ENCODE peak calls at places on chromosomes 7 and 10, in ten cellular contexts. One of them, this sample, is unnamed. For H3K4me1, H3K36me3 and H3K9me3, the result is how much of the 10 kb centered on the place peaks cover.

GRCh38 chr10:84264611-84265141 is 19.8 kb downstream of the RGR start:
- DNase-seq in tibial nerve: peak
- DNase-seq in endothelial cell of umbilical vein: peak
- DNase-seq in mesenchymal stem cell: peak
- DNase-seq in CD8-positive, alpha-beta T cell: peak
- DNase-seq in aorta: peak
- DNase-seq in transverse colon: peak
- DNase-seq in esophagus muscularis mucosa: no peak
- DNase-seq in iPS DF 6.9: peak
- DNase-seq in tibial artery: peak
- DNase-seq in this sample: peak

GRCh38 chr7:151784843-151785680 is 91.9 kb downstream of the PRKAG2 start:
- DNase-seq in tibial nerve: no peak
- DNase-seq in esophagus muscularis mucosa: no peak
- DNase-seq in CD8-positive, alpha-beta T cell: no peak
- DNase-seq in iPS DF 6.9: no peak
- DNase-seq in endothelial cell of umbilical vein: no peak
- DNase-seq in mesenchymal stem cell: no peak
- DNase-seq in aorta: peak
- DNase-seq in transverse colon: no peak
- DNase-seq in tibial artery: no peak
- DNase-seq in this sample: no peak

GRCh38 chr7:144452064-144452463 is 48.6 kb upstream of the NOBOX start:
- DNase-seq in endothelial cell of umbilical vein: no peak
- DNase-seq in aorta: no peak
- DNase-seq in tibial artery: no peak
- DNase-seq in iPS DF 6.9: no peak
- DNase-seq in esophagus muscularis mucosa: no peak
- DNase-seq in tibial nerve: no peak
- DNase-seq in mesenchymal stem cell: no peak
- DNase-seq in CD8-positive, alpha-beta T cell: no peak
- DNase-seq in transverse colon: no peak
- DNase-seq in this sample: no peak

GRCh38 chr10:95133016-95133752 is 60.9 kb upstream of the ACSM6 start:
- DNase-seq in endothelial cell of umbilical vein: peak
- DNase-seq in esophagus muscularis mucosa: no peak
- DNase-seq in iPS DF 6.9: peak
- DNase-seq in mesenchymal stem cell: peak
- DNase-seq in CD8-positive, alpha-beta T cell: peak
- DNase-seq in transverse colon: peak
- DNase-seq in aorta: peak
- DNase-seq in tibial artery: peak
- DNase-seq in tibial nerve: peak
- DNase-seq in this sample: peak

GRCh38 chr10:67075381-67076001 is 149.7 kb downstream of the LRRTM3 start:
- DNase-seq in mesenchymal stem cell: no peak
- DNase-seq in aorta: no peak
- DNase-seq in tibial artery: no peak
- DNase-seq in CD8-positive, alpha-beta T cell: no peak
- DNase-seq in esophagus muscularis mucosa: no peak
- DNase-seq in iPS DF 6.9: no peak
- DNase-seq in endothelial cell of umbilical vein: no peak
- DNase-seq in tibial nerve: no peak
- DNase-seq in transverse colon: no peak
- DNase-seq in this sample: no peak

GRCh38 chr10:18157909-18158308 is 17.7 kb downstream of the CACNB2 start:
- DNase-seq in aorta: no peak
- DNase-seq in CD8-positive, alpha-beta T cell: no peak
- DNase-seq in endothelial cell of umbilical vein: no peak
- DNase-seq in tibial artery: no peak
- DNase-seq in iPS DF 6.9: no peak
- DNase-seq in esophagus muscularis mucosa: no peak
- DNase-seq in mesenchymal stem cell: no peak
- DNase-seq in transverse colon: no peak
- DNase-seq in tibial nerve: no peak
- DNase-seq in this sample: no peak

GRCh38 chr10:99403674-99404073 is 26.8 kb downstream of the GOT1 start:
- DNase-seq in aorta: no peak
- DNase-seq in esophagus muscularis mucosa: no peak
- DNase-seq in tibial nerve: no peak
- DNase-seq in CD8-positive, alpha-beta T cell: no peak
- DNase-seq in transverse colon: no peak
- DNase-seq in iPS DF 6.9: no peak
- DNase-seq in mesenchymal stem cell: no peak
- DNase-seq in endothelial cell of umbilical vein: peak
- DNase-seq in tibial artery: no peak
- DNase-seq in this sample: no peak

GRCh38 chr10:70540089-70540788 is 61.7 kb downstream of the PALD1 start:
- DNase-seq in endothelial cell of umbilical vein: peak
- DNase-seq in tibial artery: no peak
- DNase-seq in aorta: no peak
- DNase-seq in tibial nerve: no peak
- DNase-seq in iPS DF 6.9: peak
- DNase-seq in transverse colon: no peak
- DNase-seq in esophagus muscularis mucosa: no peak
- DNase-seq in mesenchymal stem cell: peak
- DNase-seq in CD8-positive, alpha-beta T cell: no peak
- DNase-seq in this sample: peak

GRCh38 chr7:4751398-4751947 is 23.9 kb upstream of the AP5Z1 start:
- DNase-seq in tibial nerve: no peak
- DNase-seq in iPS DF 6.9: no peak
- DNase-seq in esophagus muscularis mucosa: no peak
- DNase-seq in transverse colon: no peak
- DNase-seq in endothelial cell of umbilical vein: no peak
- DNase-seq in mesenchymal stem cell: no peak
- DNase-seq in tibial artery: no peak
- DNase-seq in aorta: no peak
- DNase-seq in CD8-positive, alpha-beta T cell: no peak
- DNase-seq in this sample: peak

GRCh38 chr7:107138696-107139420 is 29.9 kb upstream of the HBP1 start:
- DNase-seq in esophagus muscularis mucosa: no peak
- DNase-seq in mesenchymal stem cell: peak
- DNase-seq in tibial artery: no peak
- DNase-seq in aorta: no peak
- DNase-seq in transverse colon: no peak
- DNase-seq in iPS DF 6.9: no peak
- DNase-seq in CD8-positive, alpha-beta T cell: no peak
- DNase-seq in tibial nerve: no peak
- DNase-seq in endothelial cell of umbilical vein: no peak
- DNase-seq in this sample: no peak

GRCh38 chr7:151126500-151127137 is 40.3 kb downstream of the AGAP3 start:
- DNase-seq in esophagus muscularis mucosa: no peak
- DNase-seq in tibial artery: no peak
- DNase-seq in tibial nerve: no peak
- DNase-seq in mesenchymal stem cell: no peak
- DNase-seq in CD8-positive, alpha-beta T cell: no peak
- DNase-seq in endothelial cell of umbilical vein: no peak
- DNase-seq in aorta: no peak
- DNase-seq in transverse colon: peak
- DNase-seq in iPS DF 6.9: no peak
- DNase-seq in this sample: no peak

GRCh38 chr7:106640368-106641141 is 20.4 kb downstream of the CCDC71L start:
- DNase-seq in esophagus muscularis mucosa: no peak
- DNase-seq in tibial nerve: no peak
- DNase-seq in tibial artery: no peak
- DNase-seq in aorta: no peak
- DNase-seq in iPS DF 6.9: no peak
- DNase-seq in mesenchymal stem cell: peak
- DNase-seq in transverse colon: no peak
- DNase-seq in CD8-positive, alpha-beta T cell: no peak
- DNase-seq in endothelial cell of umbilical vein: peak
- DNase-seq in this sample: no peak

GRCh38 chr10:36448760-36449681 is 676.4 kb upstream of the ANKRD30A start:
- DNase-seq in tibial nerve: no peak
- DNase-seq in esophagus muscularis mucosa: no peak
- DNase-seq in CD8-positive, alpha-beta T cell: no peak
- DNase-seq in tibial artery: no peak
- DNase-seq in transverse colon: no peak
- DNase-seq in iPS DF 6.9: peak
- DNase-seq in aorta: no peak
- DNase-seq in endothelial cell of umbilical vein: peak
- DNase-seq in mesenchymal stem cell: peak
- DNase-seq in this sample: peak

GRCh38 chr7:66304536-66304935 is 99.4 kb downstream of the TPST1 start:
- DNase-seq in endothelial cell of umbilical vein: peak
- DNase-seq in transverse colon: no peak
- DNase-seq in CD8-positive, alpha-beta T cell: no peak
- DNase-seq in iPS DF 6.9: no peak
- DNase-seq in mesenchymal stem cell: no peak
- DNase-seq in aorta: no peak
- DNase-seq in tibial artery: no peak
- DNase-seq in tibial nerve: no peak
- DNase-seq in esophagus muscularis mucosa: no peak
- DNase-seq in this sample: peak

GRCh38 chr7:66306243-66306642 is 101.1 kb downstream of the TPST1 start:
- DNase-seq in CD8-positive, alpha-beta T cell: no peak
- DNase-seq in endothelial cell of umbilical vein: peak
- DNase-seq in tibial nerve: no peak
- DNase-seq in iPS DF 6.9: no peak
- DNase-seq in esophagus muscularis mucosa: no peak
- DNase-seq in tibial artery: no peak
- DNase-seq in aorta: no peak
- DNase-seq in mesenchymal stem cell: no peak
- DNase-seq in transverse colon: no peak
- DNase-seq in this sample: no peak

GRCh38 chr7:66301737-66302136 is 96.6 kb downstream of the TPST1 start:
- DNase-seq in aorta: no peak
- DNase-seq in mesenchymal stem cell: no peak
- DNase-seq in iPS DF 6.9: no peak
- DNase-seq in transverse colon: no peak
- DNase-seq in tibial artery: no peak
- DNase-seq in tibial nerve: no peak
- DNase-seq in endothelial cell of umbilical vein: no peak
- DNase-seq in CD8-positive, alpha-beta T cell: no peak
- DNase-seq in esophagus muscularis mucosa: no peak
- DNase-seq in this sample: no peak

GRCh38 chr7:66301249-66301648 is 96.1 kb downstream of the TPST1 start:
- DNase-seq in tibial nerve: no peak
- DNase-seq in mesenchymal stem cell: no peak
- DNase-seq in aorta: no peak
- DNase-seq in tibial artery: no peak
- DNase-seq in CD8-positive, alpha-beta T cell: no peak
- DNase-seq in esophagus muscularis mucosa: no peak
- DNase-seq in iPS DF 6.9: no peak
- DNase-seq in transverse colon: no peak
- DNase-seq in endothelial cell of umbilical vein: no peak
- DNase-seq in this sample: no peak

DNA sequence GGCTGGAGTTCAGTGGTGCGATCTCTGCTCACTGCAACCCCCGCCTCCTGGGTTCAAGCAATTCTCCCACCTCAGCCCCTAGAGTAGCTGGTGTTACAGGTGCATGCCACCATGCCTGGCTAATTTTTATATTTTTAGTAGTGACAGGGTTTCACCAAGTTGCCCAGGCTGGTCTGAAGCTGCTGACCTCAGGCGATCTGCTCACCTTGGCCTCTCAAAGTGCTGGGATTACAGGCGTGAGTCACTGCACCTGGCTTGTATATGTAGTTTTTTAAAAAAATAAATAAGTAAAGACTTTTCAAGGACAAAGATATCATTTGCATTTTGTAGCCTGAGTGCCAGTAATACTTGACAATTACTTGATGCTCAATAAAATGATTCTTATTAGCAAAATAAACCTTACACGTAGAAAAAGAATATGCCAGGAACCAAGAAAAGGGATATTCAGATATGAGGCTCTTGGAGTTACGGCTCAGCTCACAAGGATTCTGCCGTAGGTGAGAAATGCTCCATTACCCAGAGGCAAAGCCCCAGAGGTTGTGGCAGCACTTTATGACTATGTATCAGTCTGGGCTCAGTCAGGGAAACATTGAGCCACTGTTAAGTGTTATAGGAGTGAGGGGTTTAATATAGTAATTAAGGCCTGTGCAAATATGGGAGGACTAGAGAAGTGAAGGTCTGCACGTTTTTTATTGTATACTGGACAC is 98.5 kb downstream of the TPST1 start:
- DNase-seq in mesenchymal stem cell: no peak
- DNase-seq in tibial artery: no peak
- DNase-seq in iPS DF 6.9: no peak
- DNase-seq in esophagus muscularis mucosa: no peak
- DNase-seq in CD8-positive, alpha-beta T cell: no peak
- DNase-seq in aorta: no peak
- DNase-seq in transverse colon: no peak
- DNase-seq in tibial nerve: no peak
- DNase-seq in endothelial cell of umbilical vein: no peak
- DNase-seq in this sample: no peak
- H3K4me1 ChIP-seq in mesenchymal stem cell: under half
- H3K4me1 ChIP-seq in tibial artery: under half
- H3K4me1 ChIP-seq in iPS DF 6.9: under half
- H3K4me1 ChIP-seq in esophagus muscularis mucosa: under half
- H3K4me1 ChIP-seq in CD8-positive, alpha-beta T cell: under half
- H3K4me1 ChIP-seq in aorta: under half
- H3K4me1 ChIP-seq in transverse colon: under half
- H3K4me1 ChIP-seq in tibial nerve: under half
- H3K4me1 ChIP-seq in endothelial cell of umbilical vein: under half
- H3K4me1 ChIP-seq in this sample: under half

DNA sequence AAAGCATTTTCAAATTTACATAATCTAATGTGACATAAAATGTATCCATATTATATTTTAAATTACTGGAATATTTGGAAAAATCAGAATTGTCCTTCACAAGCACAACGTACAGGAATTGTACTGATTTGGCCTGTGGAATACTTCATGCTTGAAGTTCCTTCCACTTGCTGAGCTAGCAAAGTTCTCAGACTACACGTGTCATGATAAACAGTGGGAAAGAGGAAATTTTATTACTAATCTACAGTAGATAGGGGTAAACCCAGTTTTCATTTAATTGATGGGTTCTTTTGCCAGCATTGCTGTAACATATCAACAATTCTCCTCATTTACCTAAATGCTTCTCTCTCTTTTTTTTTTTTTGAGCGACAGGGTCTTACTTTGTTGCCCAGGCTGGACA is 45.6 kb upstream of the FIGNL1 start:
- DNase-seq in tibial artery: no peak
- DNase-seq in tibial nerve: no peak
- DNase-seq in esophagus muscularis mucosa: no peak
- DNase-seq in CD8-positive, alpha-beta T cell: no peak
- DNase-seq in transverse colon: no peak
- DNase-seq in endothelial cell of umbilical vein: peak
- DNase-seq in aorta: no peak
- DNase-seq in iPS DF 6.9: no peak
- DNase-seq in mesenchymal stem cell: no peak
- DNase-seq in this sample: peak
- H3K36me3 ChIP-seq in tibial artery: under half
- H3K36me3 ChIP-seq in tibial nerve: under half
- H3K36me3 ChIP-seq in esophagus muscularis mucosa: under half
- H3K36me3 ChIP-seq in CD8-positive, alpha-beta T cell: under half
- H3K36me3 ChIP-seq in transverse colon: under half
- H3K36me3 ChIP-seq in endothelial cell of umbilical vein: under half
- H3K36me3 ChIP-seq in aorta: under half
- H3K36me3 ChIP-seq in iPS DF 6.9: under half
- H3K36me3 ChIP-seq in mesenchymal stem cell: under half
- H3K36me3 ChIP-seq in this sample: under half

GRCh38 chr7:158192184-158192835 is 395.3 kb downstream of the PTPRN2 start:
- DNase-seq in esophagus muscularis mucosa: no peak
- DNase-seq in aorta: no peak
- DNase-seq in CD8-positive, alpha-beta T cell: no peak
- DNase-seq in endothelial cell of umbilical vein: no peak
- DNase-seq in transverse colon: no peak
- DNase-seq in iPS DF 6.9: no peak
- DNase-seq in tibial artery: no peak
- DNase-seq in mesenchymal stem cell: no peak
- DNase-seq in tibial nerve: no peak
- DNase-seq in this sample: no peak
- H3K9me3 ChIP-seq in esophagus muscularis mucosa: under half
- H3K9me3 ChIP-seq in aorta: under half
- H3K9me3 ChIP-seq in CD8-positive, alpha-beta T cell: under half
- H3K9me3 ChIP-seq in endothelial cell of umbilical vein: under half
- H3K9me3 ChIP-seq in transverse colon: under half
- H3K9me3 ChIP-seq in iPS DF 6.9: under half
- H3K9me3 ChIP-seq in tibial artery: under half
- H3K9me3 ChIP-seq in mesenchymal stem cell: under half
- H3K9me3 ChIP-seq in tibial nerve: under half
- H3K9me3 ChIP-seq in this sample: under half

GRCh38 chr7:13126347-13126746 is 438.9 kb downstream of the ARL4A start:
- DNase-seq in esophagus muscularis mucosa: no peak
- DNase-seq in tibial nerve: no peak
- DNase-seq in iPS DF 6.9: no peak
- DNase-seq in mesenchymal stem cell: no peak
- DNase-seq in endothelial cell of umbilical vein: no peak
- DNase-seq in aorta: no peak
- DNase-seq in tibial artery: no peak
- DNase-seq in transverse colon: no peak
- DNase-seq in CD8-positive, alpha-beta T cell: no peak
- DNase-seq in this sample: no peak
- H3K4me1 ChIP-seq in esophagus muscularis mucosa: under half
- H3K4me1 ChIP-seq in tibial nerve: under half
- H3K4me1 ChIP-seq in iPS DF 6.9: under half
- H3K4me1 ChIP-seq in mesenchymal stem cell: under half
- H3K4me1 ChIP-seq in endothelial cell of umbilical vein: under half
- H3K4me1 ChIP-seq in aorta: under half
- H3K4me1 ChIP-seq in tibial artery: under half
- H3K4me1 ChIP-seq in transverse colon: under half
- H3K4me1 ChIP-seq in CD8-positive, alpha-beta T cell: under half
- H3K4me1 ChIP-seq in this sample: under half